ENCODE peak calls at places on chromosomes 2 and 18, in ten cellular contexts. D is neuronal stem cell, O is colonic mucosa, R is H9, K is SK-N-MC, S is HCT116, I is fibroblast of lung, C is mesendoderm, L is IMR-90, A is mammary epithelial cell. J is an unnamed sample.

GRCh38 chr18:10122116-10122515 is 208.3 kb downstream of the VAPA start:
- DNase-seq in A (no peak), O (no peak), C (no peak), R (no peak), L (peak), S (no peak), K (no peak), I (peak), D (no peak), J (no peak)

GRCh38 chr2:232931636-232932035 is 61.6 kb downstream of the SNORC start:
- DNase-seq in R (no peak), S (no peak), O (no peak), A (no peak), L (no peak), D (no peak), C (no peak), K (no peak), I (no peak), J (no peak)

GRCh38 chr18:73235491-73235890 is 367.7 kb upstream of the NETO1 start:
- DNase-seq in K (no peak), A (peak), D (no peak), S (no peak), I (peak), R (no peak), L (peak), O (no peak), C (peak), J (peak)

GRCh38 chr2:151637284-151637781 is 96.9 kb downstream of the NEB start:
- DNase-seq in C (no peak), A (no peak), S (no peak), R (no peak), I (peak), D (no peak), O (no peak), L (no peak), K (no peak), J (no peak)

GRCh38 chr2:216863946-216864345 is 4.1 kb upstream of the TNP1 start:
- DNase-seq in C (no peak), R (no peak), K (no peak), S (no peak), I (no peak), O (no peak), A (peak), D (no peak), L (peak), J (no peak)

GRCh38 chr18:12963069-12963468 is 15.3 kb downstream of the SEH1L start:
- DNase-seq in C (no peak), A (no peak), R (no peak), L (peak), I (no peak), S (no peak), O (no peak), D (no peak), K (no peak), J (no peak)

GRCh38 chr2:216534809-216535208 is 36.2 kb downstream of the RPL37A start:
- DNase-seq in R (no peak), O (no peak), A (no peak), S (no peak), D (no peak), C (no peak), L (no peak), I (no peak), K (no peak), J (no peak)

GRCh38 chr2:27824401-27824800 is 52.9 kb downstream of the MRPL33 start:
- DNase-seq in S (no peak), L (no peak), C (no peak), D (no peak), K (no peak), O (no peak), I (no peak), A (no peak), R (no peak), J (no peak)

GRCh38 chr2:126614529-126615279 is 41.3 kb upstream of the GYPC start:
- DNase-seq in A (no peak), S (no peak), R (no peak), O (no peak), D (no peak), L (peak), K (peak), C (no peak), I (peak), J (no peak)

GRCh38 chr2:60710707-60711106 is 45.4 kb upstream of the PAPOLG start:
- DNase-seq in C (no peak), S (no peak), R (no peak), K (no peak), D (no peak), I (no peak), A (no peak), L (peak), O (no peak), J (no peak)

GRCh38 chr18:72458256-72458655 is 85.9 kb downstream of the CBLN2 start:
- DNase-seq in I (no peak), S (no peak), L (no peak), R (no peak), O (no peak), K (no peak), D (no peak), A (no peak), C (no peak), J (no peak)

GRCh38 chr2:69584127-69584889 is 59.2 kb downstream of the AAK1 start:
- DNase-seq in D (no peak), R (no peak), A (no peak), L (no peak), O (no peak), C (no peak), K (no peak), I (no peak), S (no peak), J (no peak)

GRCh38 chr2:191049728-191050639 is 36.0 kb upstream of the STAT1 start:
- DNase-seq in O (no peak), R (no peak), C (peak), I (peak), L (peak), A (no peak), D (peak), S (no peak), K (no peak), J (no peak)

GRCh38 chr2:230905448-230906430 is 19.3 kb downstream of the GPR55 start:
- DNase-seq in O (peak), K (no peak), R (peak), A (no peak), C (peak), S (peak), D (no peak), I (no peak), L (peak), J (no peak)

GRCh38 chr18:12990662-12990976 is 543 bp upstream of the CEP192 start:
- DNase-seq in D (no peak), L (no peak), K (no peak), I (no peak), S (no peak), A (no peak), R (no peak), O (no peak), C (peak), J (no peak)

GRCh38 chr2:228180126-228181097 is 1.1 kb downstream of the SPHKAP start:
- DNase-seq in L (no peak), S (no peak), K (peak), R (peak), C (peak), D (peak), I (peak), O (no peak), A (no peak), J (no peak)

GRCh38 chr2:135948141-135948540 is 37.3 kb downstream of the DARS1 start:
- DNase-seq in K (no peak), C (no peak), R (no peak), S (no peak), I (no peak), L (no peak), D (no peak), O (no peak), A (no peak), J (no peak)

GRCh38 chr18:48392266-48392665 is 16.9 kb downstream of the ZBTB7C start:
- DNase-seq in I (peak), K (no peak), C (no peak), D (no peak), S (no peak), R (no peak), A (no peak), L (no peak), O (no peak), J (no peak)

GRCh38 chr2:222891890-222892289 is 31.1 kb downstream of the ACSL3 start:
- DNase-seq in A (no peak), R (no peak), D (no peak), C (no peak), I (peak), S (no peak), L (peak), K (no peak), O (no peak), J (no peak)

GRCh38 chr2:95277246-95277906 is 3.1 kb downstream of the PROM2 start:
- DNase-seq in A (peak), O (peak), S (peak), L (no peak), K (no peak), I (no peak), C (peak), D (no peak), R (peak), J (no peak)

GRCh38 chr2:128241896-128242295 is 76.8 kb downstream of the HS6ST1 start:
- DNase-seq in C (no peak), S (no peak), A (no peak), I (no peak), L (no peak), O (no peak), K (no peak), R (no peak), D (no peak), J (no peak)
- H3K9ac ChIP-seq in C (no peak), S (no peak), A (no peak), I (no peak), L (no peak), O (no peak), K (no peak), R (no peak), D (no peak), J (no peak)

GRCh38 chr2:168684921-168685618 is 117.4 kb upstream of the NOSTRIN start:
- DNase-seq in A (no peak), R (no peak), K (no peak), D (no peak), I (peak), S (no peak), L (no peak), O (no peak), C (peak), J (no peak)
- H3K27ac ChIP-seq in A (no peak), R (no peak), K (no peak), D (no peak), I (no peak), S (no peak), L (no peak), O (no peak), C (no peak), J (no peak)

DNA sequence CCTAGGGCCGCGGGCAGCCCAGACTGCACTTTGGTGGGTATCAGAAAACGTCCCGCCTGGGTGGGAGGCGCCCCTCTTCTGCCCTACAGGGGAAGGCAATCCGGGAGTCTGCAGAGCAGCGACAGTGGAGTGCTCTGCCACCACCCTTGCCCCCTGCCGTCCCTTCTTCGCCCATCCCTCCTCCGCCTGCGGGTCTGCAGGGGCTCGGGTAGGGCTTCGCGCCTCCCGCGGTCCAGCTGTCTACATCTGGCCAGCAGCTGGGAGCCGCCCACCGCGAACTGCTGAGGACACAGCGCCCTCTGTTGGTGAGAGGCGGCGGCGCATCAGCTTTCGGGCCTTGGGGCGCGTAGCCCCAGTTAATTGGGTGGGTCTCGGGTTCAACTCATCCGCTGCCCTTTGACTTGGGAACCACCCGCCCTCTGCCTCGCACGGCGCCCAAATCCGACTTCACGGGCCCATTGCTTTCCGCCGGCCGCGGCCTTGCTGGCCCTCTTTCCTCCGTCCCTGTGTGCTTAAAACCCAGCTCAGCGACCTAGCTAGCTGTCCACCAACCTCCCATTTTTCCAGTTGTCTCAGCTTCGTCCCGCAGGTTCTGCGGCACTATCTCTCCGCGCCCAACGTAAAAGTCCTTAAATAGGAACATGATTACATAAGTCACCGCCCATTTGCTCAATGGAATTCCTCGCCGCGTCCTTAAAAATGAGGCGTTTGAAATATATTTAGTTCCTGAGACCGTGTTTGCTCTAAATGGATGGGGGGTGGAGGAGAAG is 17.6 kb downstream of the WNT10A start:
- DNase-seq in C (peak), K (no peak), O (peak), R (peak), A (peak), D (peak), S (no peak), L (peak), I (peak), J (no peak)
- H3K9ac ChIP-seq in C (no peak), K (no peak), O (no peak), R (no peak), A (no peak), D (no peak), S (peak), L (no peak), I (no peak), J (no peak)

GRCh38 chr2:46435353-46435752 is 44.0 kb upstream of the TMEM247 start:
- DNase-seq in C (no peak), L (no peak), S (no peak), I (no peak), A (no peak), K (no peak), O (no peak), R (no peak), D (no peak), J (no peak)
- H3K27ac ChIP-seq in C (no peak), L (peak), S (no peak), I (peak), A (peak), K (no peak), O (no peak), R (no peak), D (no peak), J (no peak)

DNA sequence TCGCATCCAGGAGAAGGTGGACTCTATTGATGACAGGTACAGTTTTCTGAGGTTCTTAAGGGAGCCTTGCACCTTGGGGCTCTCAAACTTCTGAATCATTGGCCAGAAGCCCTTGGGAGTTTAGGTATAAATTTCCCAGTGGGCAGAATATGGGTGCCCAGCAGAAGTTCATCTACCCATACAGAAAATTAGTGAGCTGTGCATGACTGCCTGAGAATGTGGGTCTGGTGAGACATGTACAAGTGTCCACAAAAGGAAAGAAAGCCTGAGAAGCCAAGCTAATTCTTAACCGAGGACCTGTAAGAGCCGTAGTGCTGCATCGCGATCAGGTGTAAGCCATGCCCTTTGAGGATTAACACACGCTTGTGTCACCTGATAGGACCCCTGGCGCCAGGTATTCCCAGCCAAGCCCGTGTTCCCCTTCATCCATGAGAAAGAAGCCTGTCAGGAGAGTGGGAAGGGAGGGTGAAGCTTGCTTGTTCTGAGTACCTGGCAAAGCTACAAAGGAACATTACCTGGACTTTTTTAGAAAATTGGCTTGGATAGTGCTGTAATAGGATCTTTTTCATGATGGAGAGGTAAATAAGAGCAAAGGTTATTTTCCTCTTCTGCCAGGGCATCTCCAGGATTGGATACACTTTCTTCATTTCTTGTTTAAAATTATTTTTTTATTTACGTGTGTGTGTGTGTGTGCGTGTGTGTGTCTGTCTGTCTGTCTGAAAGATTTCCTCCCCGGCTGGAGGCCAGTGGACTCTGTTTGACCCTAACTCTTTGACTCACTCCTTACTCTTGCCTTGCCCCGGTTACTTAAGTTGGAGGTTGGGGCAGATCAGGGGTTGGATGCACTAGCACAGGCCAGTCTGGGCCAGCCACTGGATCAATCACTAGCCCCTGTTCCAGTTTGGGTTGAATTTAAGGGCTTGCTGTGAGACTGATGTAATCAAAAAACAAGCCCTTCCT is 90.4 kb upstream of the EML6 start:
- DNase-seq in L (peak), D (no peak), O (no peak), A (peak), S (no peak), C (no peak), K (no peak), R (no peak), I (peak), J (no peak)
- H3K9ac ChIP-seq in L (no peak), D (no peak), O (no peak), A (no peak), S (no peak), C (no peak), K (no peak), R (no peak), I (no peak), J (no peak)

GRCh38 chr2:159029936-159030335 is 61.5 kb downstream of the TANC1 start:
- DNase-seq in O (no peak), S (no peak), I (no peak), D (no peak), K (no peak), R (no peak), A (no peak), L (no peak), C (no peak), J (no peak)
- H3K27ac ChIP-seq in O (peak), S (no peak), I (no peak), D (no peak), K (no peak), R (no peak), A (no peak), L (peak), C (no peak), J (no peak)

J was measured in keratinocyte.